ENCODE peak calls at places on chromosomes 11 and 22, in four cellular contexts. Y, B, V and A are unnamed samples.
A peak's percentile ranks its signal among the peaks of the same experiment; 100 is the strongest.

GRCh38 chr11:80616070-80616800 is 1175.4 kb upstream of the TENM4 start:
- DNase-seq in Y (no peak), B (no peak), V (no peak), A (no peak)

GRCh38 chr11:27116684-27117083 is 76.1 kb downstream of the BBOX1 start:
- DNase-seq in Y (no peak), B (no peak), V (no peak), A (no peak)

GRCh38 chr22:23533328-23533762 is 46.7 kb downstream of the IGLL1 start:
- DNase-seq in Y (peak; percentile 59), B (peak; percentile 67), V (peak; percentile 53), A (no peak)

GRCh38 chr22:36846949-36847348 is 13.9 kb upstream of the NCF4 start:
- DNase-seq in Y (no peak), B (no peak), V (no peak), A (no peak)

GRCh38 chr11:63765688-63766241 is 2.8 kb downstream of the ZFTA start:
- DNase-seq in Y (no peak), B (no peak), V (no peak), A (no peak)

GRCh38 chr22:17171016-17171312 is 11.9 kb upstream of the HDHD5 start:
- DNase-seq in Y (no peak), B (no peak), V (peak; percentile 43), A (no peak)

GRCh38 chr11:128707671-128708070 is 13.8 kb downstream of the FLI1 start:
- DNase-seq in Y (no peak), B (no peak), V (no peak), A (no peak)

GRCh38 chr11:124798991-124799383 is 1.2 kb downstream of the MSANTD2 start:
- DNase-seq in Y (no peak), B (no peak), V (no peak), A (no peak)

GRCh38 chr11:115439385-115439784 is 64.8 kb downstream of the CADM1 start:
- DNase-seq in Y (no peak), B (no peak), V (no peak), A (no peak)

GRCh38 chr22:46057762-46058420 is 80.9 kb upstream of the WNT7B start:
- DNase-seq in Y (no peak), B (no peak), V (no peak), A (peak; percentile 72)

GRCh38 chr22:48567213-48567975 is 1260.3 kb downstream of the BRD1 start:
- DNase-seq in Y (no peak), B (no peak), V (no peak), A (no peak)

GRCh38 chr22:30392661-30393321 is 4.0 kb upstream of the SEC14L2 start:
- DNase-seq in Y (no peak), B (no peak), V (no peak), A (no peak)

GRCh38 chr22:27129266-27129665 is 471.9 kb downstream of the MIAT start:
- DNase-seq in Y (no peak), B (no peak), V (no peak), A (no peak)
- TF ChIP-seq TAF1 in Y (no peak), B (no peak), V (no peak), A (no peak)

GRCh38 chr11:121595717-121596156 is 143.0 kb upstream of the SORL1-AS1 start:
- DNase-seq in Y (no peak), B (no peak), V (no peak), A (no peak)
- TF ChIP-seq POLR2AphosphoS5 in Y (no peak), B (no peak), V (no peak), A (no peak)

GRCh38 chr22:22045576-22046335 is 63.2 kb upstream of the TOP3B start:
- DNase-seq in Y (no peak), B (no peak), V (no peak), A (no peak)
- TF ChIP-seq TAF1 in Y (no peak), B (no peak), V (no peak), A (no peak)

DNA sequence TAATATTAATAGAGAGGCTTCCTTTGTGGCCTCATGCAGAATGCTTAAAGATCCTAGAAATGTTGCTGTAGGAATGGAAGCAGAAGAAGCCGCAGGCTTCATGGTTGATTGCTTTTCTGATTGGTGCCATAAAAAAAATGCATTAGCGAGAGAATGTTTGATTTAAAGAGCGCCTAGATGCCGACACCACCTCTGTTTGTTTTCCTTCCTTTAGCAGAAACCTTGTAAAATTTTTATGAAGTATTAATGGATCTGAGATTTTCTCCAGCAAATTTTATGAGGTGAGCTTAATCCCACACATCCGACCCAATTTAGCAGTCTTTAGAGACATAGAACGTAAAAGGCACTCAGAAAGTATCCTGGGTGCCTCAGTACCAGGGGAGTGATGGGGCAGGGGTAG is 587.5 kb downstream of the NTM start:
- DNase-seq in Y (no peak), B (no peak), V (no peak), A (no peak)
- TF ChIP-seq POLR2AphosphoS5 in Y (no peak), B (no peak), V (no peak), A (no peak)

GRCh38 chr22:25028841-25029141 is 76.3 kb downstream of the KIAA1671 start:
- DNase-seq in Y (no peak), B (no peak), V (no peak), A (no peak)

GRCh38 chr22:25025586-25025985 is 73.1 kb downstream of the KIAA1671 start:
- DNase-seq in Y (peak; percentile 48), B (no peak), V (no peak), A (no peak)

GRCh38 chr22:25027552-25027951 is 75.0 kb downstream of the KIAA1671 start:
- DNase-seq in Y (no peak), B (no peak), V (no peak), A (no peak)

GRCh38 chr22:25027959-25028840 is 75.7 kb downstream of the KIAA1671 start:
- DNase-seq in Y (no peak), B (peak; percentile 39), V (no peak), A (no peak)

GRCh38 chr22:25027052-25027525 is 74.6 kb downstream of the KIAA1671 start:
- DNase-seq in Y (no peak), B (no peak), V (no peak), A (no peak)
- TF ChIP-seq TAF1 in Y (no peak), B (no peak), V (no peak), A (no peak)

DNA sequence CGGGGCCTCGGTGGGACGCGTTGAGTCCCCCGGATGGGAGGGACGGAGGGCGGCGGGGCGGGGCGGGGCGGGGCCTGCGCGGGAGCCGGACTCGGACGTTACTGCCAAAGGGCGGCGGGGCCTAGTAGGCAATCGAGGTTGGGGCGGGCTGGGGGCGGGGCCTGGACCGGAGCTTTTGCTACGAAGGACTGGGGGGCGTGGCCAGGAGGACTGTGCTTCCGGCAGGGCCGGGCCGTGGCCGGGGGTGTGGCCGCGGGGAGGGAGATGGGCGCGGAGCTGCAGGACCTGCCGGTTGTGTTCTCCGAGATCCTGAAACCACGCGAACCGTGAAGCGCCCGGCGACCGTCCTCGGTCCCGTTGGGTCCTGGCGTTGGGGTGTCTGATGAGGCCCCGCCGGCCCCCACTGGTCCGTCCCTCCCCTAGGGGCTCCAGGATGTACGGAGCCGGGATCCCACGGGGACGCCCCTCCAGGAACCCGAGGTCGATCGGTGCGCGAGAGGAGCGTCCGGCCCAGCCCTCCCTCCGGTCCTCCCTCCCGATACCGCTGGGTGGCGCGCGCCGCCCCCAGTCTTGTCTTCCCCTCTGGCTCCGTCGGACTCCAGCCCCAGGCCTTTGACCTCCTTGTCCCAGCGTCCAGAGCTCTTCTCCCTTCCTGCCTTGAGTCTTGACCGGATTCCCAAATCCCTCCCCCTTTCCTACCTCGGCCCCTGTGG is 649 bp upstream of the NUDT8 start:
- DNase-seq in Y (peak; percentile 92), B (peak; percentile 97), V (peak; percentile 95), A (peak; percentile 96)
- TF ChIP-seq POLR2AphosphoS5 in Y (peak; percentile 69), B (peak; percentile 59), V (peak; percentile 76), A (peak; percentile 57)